ENCODE peak calls at places on chromosome 1, in nine cellular contexts. One of them, this sample, is unnamed.

GRCh38 chr1:246104927-246105326 is 402.2 kb downstream of the SMYD3 start:
- DNase-seq in fibroblast of lung: no peak
- DNase-seq in NCI-H2081: no peak
- DNase-seq in activated T-cell treated with anti-CD3 and anti-CD28 coated beads, Interleukin-2, amount 50 U/mL, for 72 hours: no peak
- DNase-seq in HEK293T: no peak
- DNase-seq in CD4-positive, alpha-beta memory T cell: no peak
- DNase-seq in naive thymus-derived CD4-positive, alpha-beta T cell: no peak
- DNase-seq in activated T-helper 1 cell treated with anti-CD3 and anti-CD28 coated beads, Interleukin-2, amount 50 U/mL, for 16 hours: no peak
- DNase-seq in GM06990: no peak
- DNase-seq in this sample: no peak

GRCh38 chr1:40633563-40634376 is 31.7 kb downstream of the RIMS3 start:
- DNase-seq in fibroblast of lung: no peak
- DNase-seq in NCI-H2081: no peak
- DNase-seq in activated T-cell treated with anti-CD3 and anti-CD28 coated beads, Interleukin-2, amount 50 U/mL, for 72 hours: no peak
- DNase-seq in HEK293T: no peak
- DNase-seq in CD4-positive, alpha-beta memory T cell: no peak
- DNase-seq in naive thymus-derived CD4-positive, alpha-beta T cell: no peak
- DNase-seq in activated T-helper 1 cell treated with anti-CD3 and anti-CD28 coated beads, Interleukin-2, amount 50 U/mL, for 16 hours: no peak
- DNase-seq in GM06990: no peak
- DNase-seq in this sample: no peak

GRCh38 chr1:229716064-229716463 is 90.0 kb downstream of the URB2 start:
- DNase-seq in fibroblast of lung: no peak
- DNase-seq in NCI-H2081: no peak
- DNase-seq in activated T-cell treated with anti-CD3 and anti-CD28 coated beads, Interleukin-2, amount 50 U/mL, for 72 hours: no peak
- DNase-seq in HEK293T: no peak
- DNase-seq in CD4-positive, alpha-beta memory T cell: no peak
- DNase-seq in naive thymus-derived CD4-positive, alpha-beta T cell: no peak
- DNase-seq in activated T-helper 1 cell treated with anti-CD3 and anti-CD28 coated beads, Interleukin-2, amount 50 U/mL, for 16 hours: no peak
- DNase-seq in GM06990: no peak
- DNase-seq in this sample: no peak

GRCh38 chr1:9435854-9436253 is 103.4 kb upstream of the SLC25A33 start:
- DNase-seq in fibroblast of lung: no peak
- DNase-seq in NCI-H2081: no peak
- DNase-seq in activated T-cell treated with anti-CD3 and anti-CD28 coated beads, Interleukin-2, amount 50 U/mL, for 72 hours: no peak
- DNase-seq in HEK293T: no peak
- DNase-seq in CD4-positive, alpha-beta memory T cell: no peak
- DNase-seq in naive thymus-derived CD4-positive, alpha-beta T cell: no peak
- DNase-seq in activated T-helper 1 cell treated with anti-CD3 and anti-CD28 coated beads, Interleukin-2, amount 50 U/mL, for 16 hours: no peak
- DNase-seq in GM06990: no peak
- DNase-seq in this sample: no peak

GRCh38 chr1:53688703-53689102 is 50.3 kb downstream of the GLIS1 start:
- DNase-seq in fibroblast of lung: no peak
- DNase-seq in NCI-H2081: no peak
- DNase-seq in activated T-cell treated with anti-CD3 and anti-CD28 coated beads, Interleukin-2, amount 50 U/mL, for 72 hours: peak
- DNase-seq in HEK293T: no peak
- DNase-seq in CD4-positive, alpha-beta memory T cell: no peak
- DNase-seq in naive thymus-derived CD4-positive, alpha-beta T cell: no peak
- DNase-seq in activated T-helper 1 cell treated with anti-CD3 and anti-CD28 coated beads, Interleukin-2, amount 50 U/mL, for 16 hours: no peak
- DNase-seq in GM06990: no peak
- DNase-seq in this sample: no peak

GRCh38 chr1:6962956-6963915 is 178.0 kb downstream of the CAMTA1 start:
- DNase-seq in fibroblast of lung: peak
- DNase-seq in NCI-H2081: no peak
- DNase-seq in activated T-cell treated with anti-CD3 and anti-CD28 coated beads, Interleukin-2, amount 50 U/mL, for 72 hours: peak
- DNase-seq in HEK293T: peak
- DNase-seq in CD4-positive, alpha-beta memory T cell: no peak
- DNase-seq in naive thymus-derived CD4-positive, alpha-beta T cell: peak
- DNase-seq in activated T-helper 1 cell treated with anti-CD3 and anti-CD28 coated beads, Interleukin-2, amount 50 U/mL, for 16 hours: no peak
- DNase-seq in GM06990: peak
- DNase-seq in this sample: no peak

GRCh38 chr1:15538750-15539149 is 12.1 kb downstream of the DNAJC16 start:
- DNase-seq in fibroblast of lung: no peak
- DNase-seq in NCI-H2081: peak
- DNase-seq in activated T-cell treated with anti-CD3 and anti-CD28 coated beads, Interleukin-2, amount 50 U/mL, for 72 hours: no peak
- DNase-seq in HEK293T: no peak
- DNase-seq in CD4-positive, alpha-beta memory T cell: no peak
- DNase-seq in naive thymus-derived CD4-positive, alpha-beta T cell: no peak
- DNase-seq in activated T-helper 1 cell treated with anti-CD3 and anti-CD28 coated beads, Interleukin-2, amount 50 U/mL, for 16 hours: no peak
- DNase-seq in GM06990: no peak
- DNase-seq in this sample: no peak

GRCh38 chr1:244970236-244970652 is 105.9 kb upstream of the HNRNPU start:
- DNase-seq in fibroblast of lung: peak
- DNase-seq in NCI-H2081: peak
- DNase-seq in activated T-cell treated with anti-CD3 and anti-CD28 coated beads, Interleukin-2, amount 50 U/mL, for 72 hours: peak
- DNase-seq in HEK293T: peak
- DNase-seq in CD4-positive, alpha-beta memory T cell: no peak
- DNase-seq in naive thymus-derived CD4-positive, alpha-beta T cell: peak
- DNase-seq in activated T-helper 1 cell treated with anti-CD3 and anti-CD28 coated beads, Interleukin-2, amount 50 U/mL, for 16 hours: no peak
- DNase-seq in GM06990: peak
- DNase-seq in this sample: peak

GRCh38 chr1:188240772-188241406 is 1412.1 kb downstream of the PLA2G4A start:
- DNase-seq in fibroblast of lung: no peak
- DNase-seq in NCI-H2081: no peak
- DNase-seq in activated T-cell treated with anti-CD3 and anti-CD28 coated beads, Interleukin-2, amount 50 U/mL, for 72 hours: no peak
- DNase-seq in HEK293T: no peak
- DNase-seq in CD4-positive, alpha-beta memory T cell: no peak
- DNase-seq in naive thymus-derived CD4-positive, alpha-beta T cell: no peak
- DNase-seq in activated T-helper 1 cell treated with anti-CD3 and anti-CD28 coated beads, Interleukin-2, amount 50 U/mL, for 16 hours: no peak
- DNase-seq in GM06990: no peak
- DNase-seq in this sample: no peak

GRCh38 chr1:204499511-204500468 is 5.2 kb upstream of the PIK3C2B start:
- DNase-seq in fibroblast of lung: no peak
- DNase-seq in NCI-H2081: no peak
- DNase-seq in activated T-cell treated with anti-CD3 and anti-CD28 coated beads, Interleukin-2, amount 50 U/mL, for 72 hours: no peak
- DNase-seq in HEK293T: no peak
- DNase-seq in CD4-positive, alpha-beta memory T cell: no peak
- DNase-seq in naive thymus-derived CD4-positive, alpha-beta T cell: no peak
- DNase-seq in activated T-helper 1 cell treated with anti-CD3 and anti-CD28 coated beads, Interleukin-2, amount 50 U/mL, for 16 hours: no peak
- DNase-seq in GM06990: no peak
- DNase-seq in this sample: no peak

GRCh38 chr1:207088161-207088560 is 499 bp upstream of the C4BPB start:
- DNase-seq in fibroblast of lung: no peak
- DNase-seq in NCI-H2081: no peak
- DNase-seq in activated T-cell treated with anti-CD3 and anti-CD28 coated beads, Interleukin-2, amount 50 U/mL, for 72 hours: no peak
- DNase-seq in HEK293T: no peak
- DNase-seq in CD4-positive, alpha-beta memory T cell: no peak
- DNase-seq in naive thymus-derived CD4-positive, alpha-beta T cell: no peak
- DNase-seq in activated T-helper 1 cell treated with anti-CD3 and anti-CD28 coated beads, Interleukin-2, amount 50 U/mL, for 16 hours: no peak
- DNase-seq in GM06990: no peak
- DNase-seq in this sample: no peak

GRCh38 chr1:159962176-159962575 is 8.1 kb upstream of the SLAMF9 start:
- DNase-seq in fibroblast of lung: no peak
- DNase-seq in NCI-H2081: no peak
- DNase-seq in activated T-cell treated with anti-CD3 and anti-CD28 coated beads, Interleukin-2, amount 50 U/mL, for 72 hours: no peak
- DNase-seq in HEK293T: no peak
- DNase-seq in CD4-positive, alpha-beta memory T cell: no peak
- DNase-seq in naive thymus-derived CD4-positive, alpha-beta T cell: no peak
- DNase-seq in activated T-helper 1 cell treated with anti-CD3 and anti-CD28 coated beads, Interleukin-2, amount 50 U/mL, for 16 hours: no peak
- DNase-seq in GM06990: no peak
- DNase-seq in this sample: no peak

GRCh38 chr1:7062346-7063061 is 277.2 kb downstream of the CAMTA1 start:
- DNase-seq in fibroblast of lung: no peak
- DNase-seq in NCI-H2081: no peak
- DNase-seq in activated T-cell treated with anti-CD3 and anti-CD28 coated beads, Interleukin-2, amount 50 U/mL, for 72 hours: no peak
- DNase-seq in HEK293T: no peak
- DNase-seq in CD4-positive, alpha-beta memory T cell: no peak
- DNase-seq in naive thymus-derived CD4-positive, alpha-beta T cell: no peak
- DNase-seq in activated T-helper 1 cell treated with anti-CD3 and anti-CD28 coated beads, Interleukin-2, amount 50 U/mL, for 16 hours: no peak
- DNase-seq in GM06990: no peak
- DNase-seq in this sample: no peak

GRCh38 chr1:118900643-118901440 is 87.3 kb downstream of the TBX15 start:
- DNase-seq in fibroblast of lung: no peak
- DNase-seq in NCI-H2081: no peak
- DNase-seq in activated T-cell treated with anti-CD3 and anti-CD28 coated beads, Interleukin-2, amount 50 U/mL, for 72 hours: no peak
- DNase-seq in HEK293T: no peak
- DNase-seq in CD4-positive, alpha-beta memory T cell: no peak
- DNase-seq in naive thymus-derived CD4-positive, alpha-beta T cell: no peak
- DNase-seq in activated T-helper 1 cell treated with anti-CD3 and anti-CD28 coated beads, Interleukin-2, amount 50 U/mL, for 16 hours: no peak
- DNase-seq in GM06990: no peak
- DNase-seq in this sample: no peak

GRCh38 chr1:1889847-1890505 is 911 bp downstream of the GNB1 start:
- DNase-seq in fibroblast of lung: peak
- DNase-seq in NCI-H2081: peak
- DNase-seq in activated T-cell treated with anti-CD3 and anti-CD28 coated beads, Interleukin-2, amount 50 U/mL, for 72 hours: peak
- DNase-seq in HEK293T: no peak
- DNase-seq in CD4-positive, alpha-beta memory T cell: peak
- DNase-seq in naive thymus-derived CD4-positive, alpha-beta T cell: peak
- DNase-seq in activated T-helper 1 cell treated with anti-CD3 and anti-CD28 coated beads, Interleukin-2, amount 50 U/mL, for 16 hours: no peak
- DNase-seq in GM06990: peak
- DNase-seq in this sample: no peak

GRCh38 chr1:184145083-184145482 is 93.6 kb downstream of the TSEN15 start:
- DNase-seq in fibroblast of lung: no peak
- DNase-seq in NCI-H2081: no peak
- DNase-seq in activated T-cell treated with anti-CD3 and anti-CD28 coated beads, Interleukin-2, amount 50 U/mL, for 72 hours: no peak
- DNase-seq in HEK293T: no peak
- DNase-seq in CD4-positive, alpha-beta memory T cell: no peak
- DNase-seq in naive thymus-derived CD4-positive, alpha-beta T cell: no peak
- DNase-seq in activated T-helper 1 cell treated with anti-CD3 and anti-CD28 coated beads, Interleukin-2, amount 50 U/mL, for 16 hours: no peak
- DNase-seq in GM06990: no peak
- DNase-seq in this sample: no peak

GRCh38 chr1:153968000-153968363 is 280 bp downstream of the CREB3L4 start:
- DNase-seq in fibroblast of lung: no peak
- DNase-seq in NCI-H2081: peak
- DNase-seq in activated T-cell treated with anti-CD3 and anti-CD28 coated beads, Interleukin-2, amount 50 U/mL, for 72 hours: no peak
- DNase-seq in HEK293T: no peak
- DNase-seq in CD4-positive, alpha-beta memory T cell: no peak
- DNase-seq in naive thymus-derived CD4-positive, alpha-beta T cell: no peak
- DNase-seq in activated T-helper 1 cell treated with anti-CD3 and anti-CD28 coated beads, Interleukin-2, amount 50 U/mL, for 16 hours: no peak
- DNase-seq in GM06990: no peak
- DNase-seq in this sample: no peak

GRCh38 chr1:15272009-15272781 is 25.2 kb downstream of the FHAD1 start:
- DNase-seq in fibroblast of lung: peak
- DNase-seq in NCI-H2081: peak
- DNase-seq in activated T-cell treated with anti-CD3 and anti-CD28 coated beads, Interleukin-2, amount 50 U/mL, for 72 hours: peak
- DNase-seq in HEK293T: peak
- DNase-seq in CD4-positive, alpha-beta memory T cell: no peak
- DNase-seq in naive thymus-derived CD4-positive, alpha-beta T cell: no peak
- DNase-seq in activated T-helper 1 cell treated with anti-CD3 and anti-CD28 coated beads, Interleukin-2, amount 50 U/mL, for 16 hours: no peak
- DNase-seq in GM06990: no peak
- DNase-seq in this sample: no peak

GRCh38 chr1:219442575-219442974 is 170.3 kb downstream of the ZC3H11B start:
- DNase-seq in fibroblast of lung: peak
- DNase-seq in NCI-H2081: no peak
- DNase-seq in activated T-cell treated with anti-CD3 and anti-CD28 coated beads, Interleukin-2, amount 50 U/mL, for 72 hours: no peak
- DNase-seq in HEK293T: no peak
- DNase-seq in CD4-positive, alpha-beta memory T cell: no peak
- DNase-seq in naive thymus-derived CD4-positive, alpha-beta T cell: no peak
- DNase-seq in activated T-helper 1 cell treated with anti-CD3 and anti-CD28 coated beads, Interleukin-2, amount 50 U/mL, for 16 hours: no peak
- DNase-seq in GM06990: no peak
- DNase-seq in this sample: no peak

GRCh38 chr1:203408485-203409229 is 57.7 kb upstream of the FMOD start:
- DNase-seq in fibroblast of lung: peak
- DNase-seq in NCI-H2081: no peak
- DNase-seq in activated T-cell treated with anti-CD3 and anti-CD28 coated beads, Interleukin-2, amount 50 U/mL, for 72 hours: no peak
- DNase-seq in HEK293T: no peak
- DNase-seq in CD4-positive, alpha-beta memory T cell: no peak
- DNase-seq in naive thymus-derived CD4-positive, alpha-beta T cell: no peak
- DNase-seq in activated T-helper 1 cell treated with anti-CD3 and anti-CD28 coated beads, Interleukin-2, amount 50 U/mL, for 16 hours: no peak
- DNase-seq in GM06990: no peak
- DNase-seq in this sample: no peak

GRCh38 chr1:205783904-205784303 is 8.6 kb upstream of the RAB29 start:
- DNase-seq in fibroblast of lung: no peak
- DNase-seq in NCI-H2081: no peak
- DNase-seq in activated T-cell treated with anti-CD3 and anti-CD28 coated beads, Interleukin-2, amount 50 U/mL, for 72 hours: no peak
- DNase-seq in HEK293T: no peak
- DNase-seq in CD4-positive, alpha-beta memory T cell: no peak
- DNase-seq in naive thymus-derived CD4-positive, alpha-beta T cell: no peak
- DNase-seq in activated T-helper 1 cell treated with anti-CD3 and anti-CD28 coated beads, Interleukin-2, amount 50 U/mL, for 16 hours: no peak
- DNase-seq in GM06990: no peak
- DNase-seq in this sample: no peak

GRCh38 chr1:32241011-32241763 is 5.8 kb upstream of the FAM167B start:
- DNase-seq in fibroblast of lung: peak
- DNase-seq in NCI-H2081: peak
- DNase-seq in activated T-cell treated with anti-CD3 and anti-CD28 coated beads, Interleukin-2, amount 50 U/mL, for 72 hours: peak
- DNase-seq in HEK293T: no peak
- DNase-seq in CD4-positive, alpha-beta memory T cell: peak
- DNase-seq in naive thymus-derived CD4-positive, alpha-beta T cell: peak
- DNase-seq in activated T-helper 1 cell treated with anti-CD3 and anti-CD28 coated beads, Interleukin-2, amount 50 U/mL, for 16 hours: no peak
- DNase-seq in GM06990: peak
- DNase-seq in this sample: no peak

GRCh38 chr1:214441119-214441518 is 110.3 kb downstream of the PTPN14 start:
- DNase-seq in fibroblast of lung: no peak
- DNase-seq in NCI-H2081: no peak
- DNase-seq in activated T-cell treated with anti-CD3 and anti-CD28 coated beads, Interleukin-2, amount 50 U/mL, for 72 hours: no peak
- DNase-seq in HEK293T: no peak
- DNase-seq in CD4-positive, alpha-beta memory T cell: no peak
- DNase-seq in naive thymus-derived CD4-positive, alpha-beta T cell: peak
- DNase-seq in activated T-helper 1 cell treated with anti-CD3 and anti-CD28 coated beads, Interleukin-2, amount 50 U/mL, for 16 hours: no peak
- DNase-seq in GM06990: no peak
- DNase-seq in this sample: no peak